ENCODE peak calls at places on chromosomes 5 and 9, in four cellular contexts. M, Q, S and W are unnamed samples.

GRCh38 chr9:21294325-21294724 is 10.8 kb downstream of the IFNA5 start:
- DNase-seq in Q (peak; percentile 81), S (peak; percentile 46), M (no peak), W (peak; percentile 80)

GRCh38 chr9:93112116-93112863 is 16.3 kb downstream of the CARD19 start:
- DNase-seq in Q (no peak), S (no peak), M (peak; percentile 78), W (no peak)

GRCh38 chr5:77876862-77877502 is 100.8 kb upstream of the TBCA start:
- DNase-seq in M (no peak), S (no peak), Q (no peak), W (no peak)

GRCh38 chr9:99921875-99922710 is 15.6 kb downstream of the STX17 start:
- DNase-seq in Q (no peak), M (no peak), S (no peak), W (no peak)

GRCh38 chr5:133758641-133759040 is 146.3 kb upstream of the FSTL4 start:
- DNase-seq in S (no peak), Q (no peak), M (no peak), W (no peak)

GRCh38 chr9:89109666-89110065 is 69.0 kb downstream of the SHC3 start:
- DNase-seq in M (no peak), Q (no peak), S (no peak), W (no peak)

GRCh38 chr5:172816887-172817418 is 17.1 kb upstream of the ERGIC1 start:
- DNase-seq in S (peak; percentile 75), Q (no peak), M (no peak), W (peak; percentile 83)

GRCh38 chr5:159182691-159183090 is 26.7 kb downstream of the RNF145 start:
- DNase-seq in Q (no peak), S (peak; percentile 58), M (no peak), W (no peak)

GRCh38 chr5:119324842-119325241 is 31.0 kb upstream of the TNFAIP8 start:
- DNase-seq in M (no peak), S (no peak), Q (no peak), W (no peak)

GRCh38 chr5:9551567-9551966 is 5.7 kb upstream of the SEMA5A start:
- DNase-seq in Q (no peak), S (no peak), M (no peak), W (no peak)

GRCh38 chr5:165894916-165895315 is 2389.5 kb downstream of the MAT2B start:
- DNase-seq in Q (no peak), M (no peak), S (no peak), W (no peak)

GRCh38 chr5:86374611-86375010 is 243.1 kb upstream of the COX7C start:
- DNase-seq in S (no peak), M (no peak), Q (no peak), W (no peak)

GRCh38 chr5:150065886-150066285 is 20.5 kb downstream of the CSF1R start:
- DNase-seq in S (peak; percentile 73), Q (no peak), M (no peak), W (no peak)

GRCh38 chr5:138543730-138544104 is 681 bp upstream of the ETF1 start:
- DNase-seq in M (peak; percentile 94), Q (no peak), S (no peak), W (no peak)

GRCh38 chr9:114363424-114363823 is 24.4 kb downstream of the AKNA start:
- DNase-seq in S (no peak), Q (no peak), M (no peak), W (no peak)

GRCh38 chr5:64818245-64818644 is 49.5 kb downstream of the CWC27 start:
- DNase-seq in Q (no peak), S (no peak), M (no peak), W (no peak)

GRCh38 chr5:151063136-151063544 is 17.7 kb downstream of the TNIP1 start:
- DNase-seq in Q (no peak), S (peak; percentile 85), M (no peak), W (peak; percentile 72)

GRCh38 chr9:76452839-76453238 is 6.1 kb upstream of the GCNT1 start:
- DNase-seq in S (no peak), M (no peak), Q (no peak), W (no peak)

GRCh38 chr5:90477816-90478215 is 3.2 kb downstream of the POLR3G start:
- DNase-seq in Q (no peak), S (no peak), M (no peak), W (no peak)
- H3K4me3 ChIP-seq in Q (no peak overlapping the region), S (no peak overlapping the region), M (no peak overlapping the region), W (no peak overlapping the region)

GRCh38 chr9:124045830-124046177 is 34.2 kb downstream of the LHX2 start:
- DNase-seq in S (no peak), Q (no peak), M (no peak), W (no peak)
- H3K4me3 ChIP-seq in S (no peak overlapping the region), Q (no peak overlapping the region), M (no peak overlapping the region), W (no peak overlapping the region)

GRCh38 chr9:83472221-83472665 is 66.0 kb downstream of the FRMD3 start:
- DNase-seq in Q (no peak), M (no peak), S (peak; percentile 61), W (peak; percentile 1)

GRCh38 chr9:83474631-83475030 is 63.6 kb downstream of the FRMD3 start:
- DNase-seq in M (no peak), Q (no peak), S (no peak), W (no peak)

GRCh38 chr9:83475741-83476140 is 62.5 kb downstream of the FRMD3 start:
- DNase-seq in M (no peak), S (no peak), Q (no peak), W (no peak)

GRCh38 chr9:83472764-83473163 is 65.4 kb downstream of the FRMD3 start:
- DNase-seq in Q (no peak), M (no peak), S (no peak), W (no peak)

GRCh38 chr9:83473488-83473971 is 64.7 kb downstream of the FRMD3 start:
- DNase-seq in M (no peak), Q (no peak), S (peak; percentile 61), W (no peak)
- H3K4me3 ChIP-seq in M (no peak overlapping the region), Q (no peak overlapping the region), S (peak overlapping the region; percentile 16), W (no peak overlapping the region)

DNA sequence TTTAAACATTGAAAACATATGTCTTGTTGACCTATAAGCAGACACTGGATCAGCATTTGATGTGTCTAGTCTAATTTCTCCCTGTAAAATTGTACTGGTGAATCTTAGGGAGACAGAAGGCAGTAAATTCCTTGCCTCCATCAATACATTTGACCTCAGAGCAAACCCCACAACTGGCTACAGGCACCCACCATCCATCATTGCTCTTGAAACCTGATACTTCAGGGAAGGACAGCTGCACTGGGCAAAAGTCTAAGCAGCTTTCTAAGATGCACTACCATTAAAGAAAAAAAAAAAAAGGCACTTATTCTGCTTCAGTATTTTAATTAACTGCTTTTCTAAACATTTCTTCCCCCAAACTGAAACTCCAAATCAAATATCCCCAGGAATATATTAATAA is 1051.3 kb upstream of the DMAC1 start:
- DNase-seq in S (no peak), M (no peak), Q (no peak), W (no peak)
- H3K4me3 ChIP-seq in S (no peak overlapping the region), M (no peak overlapping the region), Q (no peak overlapping the region), W (no peak overlapping the region)